ENCODE peak calls at places on chromosomes 2 and 18, in seven cellular contexts. N, H, R, Y, B, M and D are unnamed samples.

GRCh38 chr2:48420512-48421197 is 109.3 kb upstream of the STON1 start:
- DNase-seq in R (peak; percentile 81), N (peak; percentile 96), Y (peak; percentile 88), B (peak; percentile 90), M (peak; percentile 95), H (peak; percentile 93), D (peak; percentile 64)

GRCh38 chr2:165357758-165358157 is 111.7 kb upstream of the CSRNP3 start:
- DNase-seq in H (no peak), Y (no peak), M (no peak), R (no peak), B (peak; percentile 59), N (no peak), D (peak; percentile 13)

GRCh38 chr2:228841877-228842276 is 429.2 kb downstream of the PID1 start:
- DNase-seq in N (no peak), B (no peak), R (no peak), M (no peak), Y (no peak), H (no peak), D (no peak)

GRCh38 chr2:85725451-85725850 is 28.3 kb upstream of the ATOH8 start:
- DNase-seq in H (no peak), B (no peak), R (no peak), M (no peak), N (no peak), Y (no peak), D (no peak)

GRCh38 chr2:47257837-47258436 is 102.8 kb upstream of the STPG4 start:
- DNase-seq in H (no peak), M (no peak), R (no peak), N (no peak), Y (no peak), B (no peak), D (no peak)

GRCh38 chr18:46750626-46751025 is 6.2 kb downstream of the ST8SIA5 start:
- DNase-seq in M (no peak), Y (no peak), B (no peak), R (no peak), H (no peak), N (no peak), D (no peak)

GRCh38 chr18:45526120-45526841 is 89.0 kb upstream of the SLC14A2 start:
- DNase-seq in H (no peak), M (no peak), Y (no peak), R (no peak), N (no peak), B (peak; percentile 51), D (no peak)

GRCh38 chr2:22795467-22795866 is 589.5 kb upstream of the KLHL29 start:
- DNase-seq in Y (no peak), R (no peak), B (no peak), N (no peak), M (no peak), H (no peak), D (no peak)

GRCh38 chr18:47846431-47846830 is 84.0 kb downstream of the SMAD2 start:
- DNase-seq in N (no peak), H (no peak), R (no peak), Y (no peak), B (no peak), M (no peak), D (no peak)

GRCh38 chr18:57004366-57005121 is 142.3 kb upstream of the BOD1L2 start:
- DNase-seq in N (no peak), B (peak; percentile 37), H (no peak), R (no peak), Y (no peak), M (no peak), D (no peak)

GRCh38 chr18:21330122-21330701 is 88.2 kb downstream of the GREB1L start:
- DNase-seq in N (no peak), R (no peak), Y (no peak), M (no peak), B (peak; percentile 84), H (no peak), D (peak; percentile 18)

GRCh38 chr18:66616523-66616983 is 12.7 kb upstream of the CDH19 start:
- DNase-seq in H (no peak), Y (no peak), N (no peak), M (no peak), B (no peak), R (peak; percentile 16), D (no peak)

GRCh38 chr18:75057169-75057789 is 151.7 kb downstream of the PTGR3 start:
- DNase-seq in R (no peak), B (no peak), Y (no peak), H (no peak), N (no peak), M (no peak), D (no peak)

GRCh38 chr18:8367217-8367988 is 241.8 kb upstream of the RAB12 start:
- DNase-seq in B (no peak), M (peak; percentile 50), H (no peak), R (no peak), Y (peak; percentile 38), N (peak; percentile 81), D (no peak)

GRCh38 chr18:11147962-11148654 is 1.3 kb downstream of the PIEZO2 start:
- DNase-seq in M (no peak), H (no peak), R (no peak), B (no peak), Y (no peak), N (no peak), D (no peak)

GRCh38 chr18:76823574-76823973 is 1.2 kb downstream of the ZNF236 start:
- DNase-seq in B (no peak), N (peak; percentile 87), M (peak; percentile 29), H (no peak), R (no peak), Y (peak; percentile 28), D (no peak)

GRCh38 chr2:102474785-102475184 is 1.8 kb downstream of the SLC9A4 start:
- DNase-seq in M (no peak), Y (no peak), B (no peak), N (no peak), H (no peak), R (no peak), D (no peak)

GRCh38 chr2:30098271-30099005 is 48.4 kb upstream of the YPEL5 start:
- DNase-seq in B (no peak), N (no peak), M (no peak), R (no peak), Y (no peak), H (no peak), D (no peak)

GRCh38 chr2:121969155-121969554 is 213.7 kb downstream of the TSN start:
- DNase-seq in R (no peak), H (no peak), M (no peak), Y (no peak), B (no peak), N (no peak), D (no peak)

GRCh38 chr2:133360882-133361281 is 207.4 kb downstream of the NCKAP5 start:
- DNase-seq in M (no peak), B (no peak), R (no peak), N (no peak), H (no peak), Y (no peak), D (no peak)

GRCh38 chr2:95025406-95026319 is at the start of gene MAL:
- DNase-seq in B (no peak), Y (no peak), H (no peak), M (peak; percentile 26), N (no peak), R (peak; percentile 50), D (no peak)